ENCODE peak calls at places on chromosomes 7 and 10, in nine cellular contexts. One of them, this sample, is unnamed.
A peak's percentile ranks its signal among the peaks of the same experiment; 100 is the strongest.

GRCh38 chr7:155962191-155962967 is 150.1 kb upstream of the SHH start:
- DNase-seq in right lobe of liver: no peak
- DNase-seq in mucosa of descending colon: no peak
- DNase-seq in breast epithelium: no peak
- DNase-seq in SK-N-SH: no peak
- DNase-seq in left lung: no peak
- DNase-seq in CD8-positive, alpha-beta T cell: no peak
- DNase-seq in A549: peak; percentile 52
- DNase-seq in right cardiac atrium: no peak
- DNase-seq in this sample: no peak

GRCh38 chr7:4882169-4882741 is 1.3 kb downstream of the RADIL start:
- DNase-seq in left lung: peak; percentile 67
- DNase-seq in A549: no peak
- DNase-seq in right lobe of liver: no peak
- DNase-seq in SK-N-SH: peak; percentile 88
- DNase-seq in mucosa of descending colon: peak; percentile 33
- DNase-seq in CD8-positive, alpha-beta T cell: no peak
- DNase-seq in right cardiac atrium: peak; percentile 82
- DNase-seq in breast epithelium: peak; percentile 61
- DNase-seq in this sample: peak; percentile 58

GRCh38 chr10:94129393-94130130 is 135.8 kb downstream of the PLCE1 start:
- DNase-seq in right lobe of liver: no peak
- DNase-seq in SK-N-SH: no peak
- DNase-seq in left lung: no peak
- DNase-seq in breast epithelium: no peak
- DNase-seq in A549: peak; percentile 38
- DNase-seq in mucosa of descending colon: no peak
- DNase-seq in right cardiac atrium: peak; percentile 42
- DNase-seq in CD8-positive, alpha-beta T cell: no peak
- DNase-seq in this sample: no peak

GRCh38 chr7:111992601-111993000 is 213.6 kb downstream of the DOCK4 start:
- DNase-seq in right lobe of liver: no peak
- DNase-seq in right cardiac atrium: no peak
- DNase-seq in breast epithelium: no peak
- DNase-seq in A549: no peak
- DNase-seq in SK-N-SH: no peak
- DNase-seq in CD8-positive, alpha-beta T cell: no peak
- DNase-seq in left lung: no peak
- DNase-seq in mucosa of descending colon: no peak
- DNase-seq in this sample: no peak

GRCh38 chr7:158329014-158329610 is 258.5 kb downstream of the PTPRN2 start:
- DNase-seq in breast epithelium: no peak
- DNase-seq in SK-N-SH: no peak
- DNase-seq in A549: no peak
- DNase-seq in left lung: no peak
- DNase-seq in mucosa of descending colon: no peak
- DNase-seq in CD8-positive, alpha-beta T cell: no peak
- DNase-seq in right lobe of liver: no peak
- DNase-seq in right cardiac atrium: no peak
- DNase-seq in this sample: no peak

GRCh38 chr10:109851595-109851994 is 71.7 kb downstream of the XPNPEP1 start:
- DNase-seq in SK-N-SH: no peak
- DNase-seq in right cardiac atrium: no peak
- DNase-seq in left lung: no peak
- DNase-seq in mucosa of descending colon: no peak
- DNase-seq in right lobe of liver: no peak
- DNase-seq in breast epithelium: no peak
- DNase-seq in CD8-positive, alpha-beta T cell: no peak
- DNase-seq in A549: no peak
- DNase-seq in this sample: no peak

GRCh38 chr7:20172736-20173334 is 44.3 kb downstream of the MACC1 start:
- DNase-seq in A549: peak; percentile 76
- DNase-seq in mucosa of descending colon: peak; percentile 63
- DNase-seq in breast epithelium: no peak
- DNase-seq in SK-N-SH: peak; percentile 66
- DNase-seq in left lung: no peak
- DNase-seq in CD8-positive, alpha-beta T cell: no peak
- DNase-seq in right lobe of liver: peak; percentile 45
- DNase-seq in right cardiac atrium: peak; percentile 16
- DNase-seq in this sample: no peak

GRCh38 chr7:117127585-117128168 is 174.4 kb downstream of the ST7 start:
- DNase-seq in A549: peak; percentile 69
- DNase-seq in SK-N-SH: no peak
- DNase-seq in left lung: no peak
- DNase-seq in breast epithelium: no peak
- DNase-seq in CD8-positive, alpha-beta T cell: no peak
- DNase-seq in right cardiac atrium: peak; percentile 38
- DNase-seq in right lobe of liver: no peak
- DNase-seq in mucosa of descending colon: no peak
- DNase-seq in this sample: peak; percentile 49

GRCh38 chr7:79806161-79806734 is 328.4 kb upstream of the GNAI1 start:
- DNase-seq in breast epithelium: no peak
- DNase-seq in right cardiac atrium: no peak
- DNase-seq in left lung: no peak
- DNase-seq in mucosa of descending colon: no peak
- DNase-seq in right lobe of liver: no peak
- DNase-seq in CD8-positive, alpha-beta T cell: no peak
- DNase-seq in SK-N-SH: no peak
- DNase-seq in A549: peak; percentile 14
- DNase-seq in this sample: no peak

GRCh38 chr10:79628988-79629954 is 18.5 kb downstream of the SFTPA1 start:
- DNase-seq in breast epithelium: no peak
- DNase-seq in CD8-positive, alpha-beta T cell: no peak
- DNase-seq in left lung: no peak
- DNase-seq in A549: no peak
- DNase-seq in SK-N-SH: no peak
- DNase-seq in right lobe of liver: peak; percentile 78
- DNase-seq in mucosa of descending colon: no peak
- DNase-seq in right cardiac atrium: no peak
- DNase-seq in this sample: no peak

GRCh38 chr7:66279912-66280311 is 74.8 kb downstream of the TPST1 start:
- DNase-seq in left lung: no peak
- DNase-seq in right cardiac atrium: no peak
- DNase-seq in breast epithelium: no peak
- DNase-seq in SK-N-SH: no peak
- DNase-seq in CD8-positive, alpha-beta T cell: no peak
- DNase-seq in mucosa of descending colon: no peak
- DNase-seq in A549: no peak
- DNase-seq in right lobe of liver: no peak
- DNase-seq in this sample: no peak

GRCh38 chr7:26293569-26294308 is 2.1 kb downstream of the SNX10 start:
- DNase-seq in CD8-positive, alpha-beta T cell: no peak
- DNase-seq in SK-N-SH: no peak
- DNase-seq in right cardiac atrium: no peak
- DNase-seq in breast epithelium: no peak
- DNase-seq in left lung: no peak
- DNase-seq in right lobe of liver: no peak
- DNase-seq in mucosa of descending colon: no peak
- DNase-seq in A549: no peak
- DNase-seq in this sample: no peak
- H3K4me3 ChIP-seq in CD8-positive, alpha-beta T cell: peak overlapping the region; percentile 45
- H3K4me3 ChIP-seq in SK-N-SH: no peak overlapping the region
- H3K4me3 ChIP-seq in right cardiac atrium: no peak overlapping the region
- H3K4me3 ChIP-seq in breast epithelium: no peak overlapping the region
- H3K4me3 ChIP-seq in left lung: peak overlapping the region; percentile 55
- H3K4me3 ChIP-seq in right lobe of liver: peak overlapping the region; percentile 5
- H3K4me3 ChIP-seq in mucosa of descending colon: no peak overlapping the region
- H3K4me3 ChIP-seq in A549: no peak overlapping the region
- H3K4me3 ChIP-seq in this sample: no peak overlapping the region

DNA sequence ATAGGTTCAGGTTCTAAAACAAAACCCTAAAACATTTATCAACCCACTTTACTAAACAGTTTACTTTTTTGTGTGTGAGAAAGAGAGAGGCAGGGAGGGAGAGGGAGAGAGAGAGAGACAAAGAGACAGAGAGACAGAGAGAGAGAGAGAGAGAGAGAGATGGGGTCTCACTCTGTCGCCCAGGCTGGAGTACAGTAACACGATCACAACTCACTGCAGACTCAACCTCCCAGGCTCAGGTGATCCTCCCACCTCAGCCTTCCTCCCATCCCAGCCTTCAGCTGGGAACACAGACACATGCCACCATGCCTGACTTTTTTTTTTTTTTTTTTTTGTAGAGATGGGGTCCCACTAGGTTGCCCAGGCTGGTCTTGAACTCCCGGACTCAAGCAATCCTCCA is 52.9 kb downstream of the PARD3 start:
- DNase-seq in mucosa of descending colon: no peak
- DNase-seq in CD8-positive, alpha-beta T cell: no peak
- DNase-seq in left lung: no peak
- DNase-seq in A549: no peak
- DNase-seq in SK-N-SH: no peak
- DNase-seq in breast epithelium: no peak
- DNase-seq in right lobe of liver: no peak
- DNase-seq in right cardiac atrium: no peak
- DNase-seq in this sample: no peak
- H3K4me1 ChIP-seq in mucosa of descending colon: peaks cover 10% of the 10 kb centered on the region
- H3K4me1 ChIP-seq in CD8-positive, alpha-beta T cell: no peaks in the 10 kb centered on the region
- H3K4me1 ChIP-seq in left lung: peaks cover 7% of the 10 kb centered on the region
- H3K4me1 ChIP-seq in A549: peaks cover 84% of the 10 kb centered on the region
- H3K4me1 ChIP-seq in SK-N-SH: peaks cover 31% of the 10 kb centered on the region
- H3K4me1 ChIP-seq in breast epithelium: no peaks in the 10 kb centered on the region
- H3K4me1 ChIP-seq in right lobe of liver: peaks cover 18% of the 10 kb centered on the region
- H3K4me1 ChIP-seq in right cardiac atrium: peaks cover 8% of the 10 kb centered on the region
- H3K4me1 ChIP-seq in this sample: peaks cover 75% of the 10 kb centered on the region

GRCh38 chr10:92593553-92594046 is 670 bp downstream of the KIF11 start:
- DNase-seq in breast epithelium: no peak
- DNase-seq in CD8-positive, alpha-beta T cell: no peak
- DNase-seq in left lung: no peak
- DNase-seq in mucosa of descending colon: no peak
- DNase-seq in SK-N-SH: no peak
- DNase-seq in right lobe of liver: no peak
- DNase-seq in right cardiac atrium: no peak
- DNase-seq in A549: no peak
- DNase-seq in this sample: no peak
- H3K4me3 ChIP-seq in breast epithelium: peak overlapping the region; percentile 74
- H3K4me3 ChIP-seq in CD8-positive, alpha-beta T cell: peak overlapping the region; percentile 82
- H3K4me3 ChIP-seq in left lung: peak overlapping the region; percentile 91
- H3K4me3 ChIP-seq in mucosa of descending colon: peak overlapping the region; percentile 60
- H3K4me3 ChIP-seq in SK-N-SH: peak overlapping the region; percentile 87
- H3K4me3 ChIP-seq in right lobe of liver: peak overlapping the region; percentile 74
- H3K4me3 ChIP-seq in right cardiac atrium: peak overlapping the region; percentile 81
- H3K4me3 ChIP-seq in A549: peak overlapping the region; percentile 63
- H3K4me3 ChIP-seq in this sample: peak overlapping the region; percentile 67

GRCh38 chr7:959271-959670 is 4.8 kb upstream of the ADAP1 start:
- DNase-seq in right cardiac atrium: peak; percentile 7
- DNase-seq in breast epithelium: no peak
- DNase-seq in SK-N-SH: peak; percentile 42
- DNase-seq in A549: no peak
- DNase-seq in CD8-positive, alpha-beta T cell: no peak
- DNase-seq in mucosa of descending colon: peak; percentile 45
- DNase-seq in left lung: no peak
- DNase-seq in right lobe of liver: peak; percentile 16
- DNase-seq in this sample: no peak
- H3K4me1 ChIP-seq in right cardiac atrium: peaks cover under 1% of the 10 kb centered on the region
- H3K4me1 ChIP-seq in breast epithelium: no peaks in the 10 kb centered on the region
- H3K4me1 ChIP-seq in SK-N-SH: no peaks in the 10 kb centered on the region
- H3K4me1 ChIP-seq in A549: peaks cover 3% of the 10 kb centered on the region
- H3K4me1 ChIP-seq in CD8-positive, alpha-beta T cell: peaks cover 10% of the 10 kb centered on the region
- H3K4me1 ChIP-seq in mucosa of descending colon: peaks cover 3% of the 10 kb centered on the region
- H3K4me1 ChIP-seq in left lung: peaks cover under 1% of the 10 kb centered on the region
- H3K4me1 ChIP-seq in right lobe of liver: no peaks in the 10 kb centered on the region
- H3K4me1 ChIP-seq in this sample: peaks cover 9% of the 10 kb centered on the region

DNA sequence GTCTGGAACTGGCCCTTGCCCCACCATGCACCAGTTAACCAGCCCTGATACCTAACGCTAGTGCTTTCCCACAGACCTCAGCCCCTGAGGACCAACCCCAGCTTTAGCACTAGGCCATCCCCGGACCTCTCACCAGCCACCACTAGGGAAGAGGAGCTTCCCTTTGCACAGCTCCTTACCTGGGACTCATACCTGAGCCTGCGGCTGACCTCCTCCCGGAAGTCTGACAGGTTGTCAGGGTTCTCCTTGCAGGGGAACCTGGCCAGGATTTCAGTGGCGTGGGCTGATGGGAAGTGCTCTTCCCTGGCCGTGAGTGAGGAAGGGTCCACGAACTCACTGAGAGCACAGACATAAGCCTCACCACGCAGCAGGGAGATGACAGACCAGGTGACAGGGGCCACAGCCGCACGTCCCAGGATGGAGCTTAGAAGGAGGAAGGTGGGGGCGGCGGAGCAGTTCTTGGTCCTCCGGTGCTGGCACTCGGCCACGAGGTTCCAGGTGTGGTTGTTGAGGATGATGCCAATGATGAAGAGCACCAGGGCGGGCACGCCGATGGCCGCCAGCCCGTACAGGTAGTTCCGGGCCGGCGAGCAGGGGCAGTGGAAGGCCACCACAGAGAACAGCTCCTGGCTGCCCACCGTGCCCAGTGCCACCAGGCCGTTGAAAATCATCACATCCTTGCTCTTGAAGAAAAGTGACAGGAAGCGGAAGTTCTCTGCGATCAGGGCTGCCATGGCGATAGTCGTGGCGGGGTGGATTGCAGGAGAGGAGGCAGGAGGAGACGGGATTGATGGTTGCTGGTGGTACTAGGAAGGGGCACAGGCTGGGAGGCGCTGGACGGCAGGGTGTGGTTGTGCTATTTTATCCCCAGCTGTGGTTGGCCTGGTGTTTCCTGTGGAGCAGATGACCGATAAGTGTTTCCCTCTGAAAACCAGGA is 2.7 kb downstream of the CALHM2 start:
- DNase-seq in mucosa of descending colon: peak; percentile 16
- DNase-seq in A549: no peak
- DNase-seq in left lung: no peak
- DNase-seq in CD8-positive, alpha-beta T cell: no peak
- DNase-seq in breast epithelium: no peak
- DNase-seq in SK-N-SH: no peak
- DNase-seq in right lobe of liver: no peak
- DNase-seq in right cardiac atrium: peak; percentile 50
- DNase-seq in this sample: no peak
- H3K4me3 ChIP-seq in mucosa of descending colon: no peak overlapping the region
- H3K4me3 ChIP-seq in A549: no peak overlapping the region
- H3K4me3 ChIP-seq in left lung: peak overlapping the region; percentile 77
- H3K4me3 ChIP-seq in CD8-positive, alpha-beta T cell: no peak overlapping the region
- H3K4me3 ChIP-seq in breast epithelium: peak overlapping the region; percentile 79
- H3K4me3 ChIP-seq in SK-N-SH: no peak overlapping the region
- H3K4me3 ChIP-seq in right lobe of liver: no peak overlapping the region
- H3K4me3 ChIP-seq in right cardiac atrium: no peak overlapping the region
- H3K4me3 ChIP-seq in this sample: peak overlapping the region; percentile 81

DNA sequence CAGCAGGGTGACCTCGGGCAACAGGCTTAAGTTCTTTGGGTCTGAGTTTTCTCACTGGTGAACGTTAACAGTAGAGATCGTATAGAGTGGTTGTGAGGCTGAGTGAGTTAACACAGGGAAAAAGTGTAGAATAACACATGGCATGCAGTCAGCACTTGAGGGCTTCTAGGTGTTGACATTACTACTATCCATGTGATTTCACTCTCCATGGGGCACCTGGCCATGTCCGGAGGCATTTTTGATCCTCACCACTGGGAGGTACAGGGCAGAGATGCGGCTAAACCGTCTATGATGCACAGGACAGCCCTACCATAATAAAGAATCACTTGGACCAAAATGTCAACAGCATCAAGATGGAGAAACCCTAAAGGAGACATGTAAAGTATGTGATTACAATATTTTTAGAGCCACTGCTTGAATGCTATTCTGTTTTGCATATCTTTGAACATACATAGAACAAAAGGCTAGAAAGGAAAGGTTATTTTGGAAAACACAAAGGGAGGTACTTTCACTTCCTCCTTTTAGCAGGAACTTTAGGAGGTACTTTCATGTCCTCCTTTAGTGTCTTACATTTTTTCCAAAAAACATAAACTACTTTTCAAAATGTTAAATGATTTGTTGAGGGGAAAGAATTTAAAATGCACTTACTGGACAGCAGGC is 44.3 kb downstream of the NOD1 start:
- DNase-seq in A549: no peak
- DNase-seq in mucosa of descending colon: no peak
- DNase-seq in right lobe of liver: no peak
- DNase-seq in CD8-positive, alpha-beta T cell: no peak
- DNase-seq in SK-N-SH: no peak
- DNase-seq in right cardiac atrium: no peak
- DNase-seq in left lung: no peak
- DNase-seq in breast epithelium: no peak
- DNase-seq in this sample: no peak
- H3K4me1 ChIP-seq in A549: peaks cover 21% of the 10 kb centered on the region
- H3K4me1 ChIP-seq in mucosa of descending colon: peaks cover 39% of the 10 kb centered on the region
- H3K4me1 ChIP-seq in right lobe of liver: peaks cover 29% of the 10 kb centered on the region
- H3K4me1 ChIP-seq in CD8-positive, alpha-beta T cell: no peaks in the 10 kb centered on the region
- H3K4me1 ChIP-seq in SK-N-SH: no peaks in the 10 kb centered on the region
- H3K4me1 ChIP-seq in right cardiac atrium: peaks cover 16% of the 10 kb centered on the region
- H3K4me1 ChIP-seq in left lung: peaks cover 27% of the 10 kb centered on the region
- H3K4me1 ChIP-seq in breast epithelium: peaks cover 4% of the 10 kb centered on the region
- H3K4me1 ChIP-seq in this sample: peaks cover 78% of the 10 kb centered on the region